ENCODE peak calls at places on chromosomes 12 and 14, in nine cellular contexts. L is pancreas, G is AG09309, A is choroid plexus epithelial cell, Y is IMR-90, H is tibial artery, F is A549, B is mesothelial cell of epicardium, D is uterus. O is an unnamed sample.

GRCh38 chr14:47148686-47149085 is 497.1 kb upstream of the RPL10L start:
- DNase-seq in D (no peak), F (no peak), G (no peak), H (no peak), A (no peak), Y (no peak), B (no peak), L (no peak), O (no peak)

GRCh38 chr12:63294327-63294632 is 143.3 kb upstream of the AVPR1A start:
- DNase-seq in H (no peak), L (no peak), B (no peak), A (peak; percentile 93), D (no peak), G (peak; percentile 14), F (peak; percentile 89), Y (peak; percentile 66), O (peak; percentile 78)

GRCh38 chr14:104889374-104889755 is 24.3 kb downstream of the CEP170B start:
- DNase-seq in G (no peak), D (no peak), Y (no peak), A (no peak), H (peak; percentile 61), B (no peak), L (no peak), F (no peak), O (no peak)

GRCh38 chr12:57760347-57760982 is 5.6 kb downstream of the MARCHF9 start:
- DNase-seq in B (no peak), G (no peak), A (no peak), D (no peak), L (no peak), H (no peak), F (no peak), Y (no peak), O (no peak)

GRCh38 chr12:124696689-124697476 is 129.5 kb upstream of the NCOR2 start:
- DNase-seq in Y (no peak), A (no peak), L (no peak), D (no peak), B (no peak), F (no peak), G (no peak), H (no peak), O (no peak)

GRCh38 chr14:77140937-77141591 is 527 bp downstream of the ZDHHC22 start:
- DNase-seq in Y (peak; percentile 18), B (peak; percentile 39), H (no peak), L (no peak), F (peak; percentile 49), D (no peak), A (peak; percentile 38), G (no peak), O (no peak)

GRCh38 chr12:22299294-22299912 is 35.1 kb downstream of the ST8SIA1 start:
- DNase-seq in G (no peak), F (peak; percentile 46), A (no peak), Y (no peak), L (no peak), B (no peak), H (no peak), D (no peak), O (no peak)

GRCh38 chr14:105173901-105174894 is 5.6 kb upstream of the JAG2 start:
- DNase-seq in B (no peak), Y (no peak), L (no peak), H (no peak), G (no peak), A (no peak), F (no peak), D (no peak), O (no peak)

DNA sequence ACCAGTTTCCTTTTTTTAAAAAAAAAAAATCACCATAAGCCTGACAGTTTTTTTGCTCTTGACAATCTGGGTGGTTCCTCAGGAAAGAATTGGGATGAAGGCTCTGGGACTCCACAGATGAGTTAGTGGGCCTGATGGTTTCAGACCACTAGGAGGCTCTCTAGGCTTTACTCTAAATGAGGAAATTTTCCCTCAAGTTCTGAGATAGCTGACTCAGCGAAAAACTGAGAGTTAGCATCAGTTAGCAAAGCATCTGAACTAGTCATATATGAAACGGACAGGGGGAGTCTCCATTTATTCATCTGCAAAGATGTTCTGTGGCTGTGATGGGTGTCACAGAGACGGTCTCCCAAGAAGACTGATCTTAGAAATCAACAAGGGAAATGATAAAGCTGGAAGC is 314.3 kb upstream of the OR4E1 start:
- DNase-seq in B (no peak), H (no peak), Y (peak; percentile 12), A (peak; percentile 58), L (no peak), G (no peak), F (peak; percentile 70), D (no peak), O (no peak)
- TF ChIP-seq CTCF in B (peak; percentile 41), H (no peak), Y (peak; percentile 37), A (peak; percentile 72), L (no peak), G (peak; percentile 10), F (peak; percentile 43), D (no peak), O (peak; percentile 66)

GRCh38 chr12:80754259-80754658 is 37.5 kb downstream of the MYF5 start:
- DNase-seq in G (no peak), B (no peak), L (no peak), H (no peak), Y (no peak), A (no peak), F (no peak), D (no peak), O (no peak)
- TF ChIP-seq CTCF in G (no peak), B (no peak), L (no peak), H (no peak), Y (no peak), A (no peak), F (no peak), D (no peak), O (no peak)

GRCh38 chr14:69713127-69713800 is 53.7 kb upstream of the SRSF5 start:
- DNase-seq in G (no peak), A (no peak), H (no peak), F (no peak), L (peak; percentile 38), B (no peak), Y (no peak), D (no peak), O (no peak)
- TF ChIP-seq CTCF in G (no peak), A (no peak), H (no peak), F (no peak), L (no peak), B (no peak), Y (no peak), D (no peak), O (no peak)

DNA sequence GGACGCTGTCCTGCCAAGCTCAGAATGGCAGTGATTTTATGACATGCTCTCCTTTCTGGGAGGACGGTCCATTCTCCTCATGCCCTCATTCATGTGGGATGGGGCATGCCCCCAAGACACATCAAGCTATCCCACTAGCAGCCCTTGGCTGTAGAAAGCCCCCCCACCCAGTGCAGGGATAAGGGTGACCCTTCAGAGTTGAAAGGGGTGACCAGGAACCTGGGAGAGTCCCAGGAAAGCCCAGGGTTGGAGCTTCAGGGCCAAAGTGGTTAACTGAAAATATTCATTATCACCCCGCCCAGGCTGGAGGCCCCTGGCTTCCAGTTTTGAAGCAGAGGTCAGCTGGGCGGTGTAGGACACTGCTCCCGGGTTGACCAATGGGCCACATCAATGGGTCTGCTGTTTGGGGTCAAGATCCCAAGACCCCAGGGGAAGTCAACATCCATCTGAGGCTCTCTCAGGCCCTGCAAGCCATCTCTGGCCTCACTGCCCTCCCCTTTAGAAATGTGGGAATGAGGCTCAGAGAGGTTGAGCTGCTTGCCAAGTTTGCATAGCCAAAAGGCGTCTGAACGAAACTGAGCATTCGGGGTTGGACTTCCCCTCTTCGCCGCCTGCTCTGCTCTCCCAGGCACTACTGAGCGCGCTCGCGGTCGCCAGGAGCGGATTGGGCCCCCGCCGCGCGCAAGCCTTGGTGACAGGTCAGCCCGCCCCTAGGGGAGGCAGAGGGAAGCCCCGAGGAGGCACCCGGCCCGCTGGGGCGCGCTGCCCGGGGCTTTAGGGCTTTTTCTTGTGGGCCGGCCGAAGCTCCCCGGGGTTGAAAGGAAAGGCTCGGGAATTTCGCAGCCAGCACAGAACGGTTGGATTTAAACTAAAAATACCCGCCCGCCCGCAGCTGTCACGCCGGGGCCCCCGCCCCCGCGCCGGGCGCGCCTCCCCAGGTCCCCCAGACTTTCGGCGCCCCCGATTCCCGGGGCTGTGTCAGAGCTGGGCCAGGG is 630 bp downstream of the SYNE3 start:
- DNase-seq in G (no peak), F (peak; percentile 37), Y (peak; percentile 45), L (peak; percentile 49), B (no peak), D (peak; percentile 66), A (peak; percentile 54), H (peak; percentile 88), O (no peak)
- TF ChIP-seq CTCF in G (peak; percentile 34), F (no peak), Y (peak; percentile 34), L (peak; percentile 8), B (no peak), D (peak; percentile 40), A (peak; percentile 14), H (peak; percentile 48), O (peak; percentile 34)

DNA sequence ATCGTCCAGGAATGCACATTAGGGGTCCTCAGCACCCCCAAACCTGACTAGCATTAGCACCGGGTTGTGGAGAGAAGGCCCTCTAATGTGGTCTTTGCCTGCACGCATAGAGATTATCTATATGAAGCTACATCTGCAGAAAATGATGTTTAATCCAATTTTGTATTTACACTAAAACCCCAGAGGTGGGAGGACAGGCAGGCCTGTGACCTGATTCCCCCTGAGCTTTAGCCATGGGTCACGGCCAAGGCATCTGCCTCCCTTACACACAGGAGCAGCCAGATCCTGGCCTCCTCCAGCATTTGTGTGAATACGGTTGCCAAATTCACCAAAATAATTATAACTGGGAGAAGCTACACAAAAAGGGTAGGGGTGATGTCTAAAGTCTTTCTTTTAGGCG is 7.0 kb downstream of the APOLD1 start:
- DNase-seq in L (no peak), B (no peak), H (no peak), F (no peak), G (no peak), Y (no peak), A (no peak), D (peak; percentile 35), O (no peak)
- TF ChIP-seq CTCF in L (no peak), B (no peak), H (no peak), F (no peak), G (no peak), Y (no peak), A (no peak), D (no peak), O (no peak)

DNA sequence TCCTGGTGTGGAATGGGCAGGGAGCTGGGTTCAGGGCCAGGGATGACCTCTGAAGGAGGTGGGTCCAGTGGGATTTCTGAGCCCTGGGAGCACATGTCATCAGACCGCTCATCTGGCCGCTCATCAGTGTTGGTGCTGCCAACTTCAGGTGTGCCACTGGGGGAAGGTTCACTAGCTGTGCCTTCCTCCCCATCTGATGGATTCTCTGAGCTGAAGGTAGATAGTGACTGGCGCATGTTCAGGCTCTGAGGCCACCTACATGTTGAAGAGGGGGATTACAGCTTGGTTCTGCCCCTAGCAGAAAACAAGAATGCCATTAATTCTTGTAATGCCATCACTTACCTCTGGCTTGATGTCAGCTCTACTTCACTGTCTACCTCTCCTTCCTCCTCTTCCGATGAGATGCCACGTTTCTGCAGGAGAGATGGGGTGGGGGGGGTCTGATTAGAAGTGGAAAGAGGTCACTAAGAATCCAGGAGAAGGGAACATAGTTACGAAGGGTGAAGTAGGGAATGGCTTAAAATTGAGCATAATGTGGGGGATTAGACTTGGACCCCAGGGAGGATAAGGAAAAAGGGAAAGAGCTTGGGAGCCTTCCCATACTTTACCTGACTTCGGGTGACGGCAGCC is 17.2 kb downstream of the MAP3K12 start:
- DNase-seq in B (no peak), A (peak; percentile 67), F (peak; percentile 62), L (no peak), H (no peak), D (no peak), Y (no peak), G (no peak), O (no peak)
- TF ChIP-seq CTCF in B (peak; percentile 23), A (peak; percentile 47), F (peak; percentile 4), L (no peak), H (no peak), D (no peak), Y (peak; percentile 17), G (no peak), O (peak; percentile 25)